ENCODE peak calls at places on chromosomes 13 and 19, in eight cellular contexts. K is naive thymus-derived CD8-positive, alpha-beta T cell; M is cardiac muscle cell; B is HEK293T; W is H9; D is bronchial epithelial cell; U is WERI-Rb-1; Z is adrenal gland. L is an unnamed sample.

GRCh38 chr13:62387642-62388041 is 972.0 kb upstream of the PCDH20 start:
- DNase-seq in K (no peak), M (peak), B (peak), W (no peak), D (no peak), U (no peak), Z (no peak), L (no peak)

GRCh38 chr19:46394398-46394797 is 19.0 kb downstream of the CCDC8 start:
- DNase-seq in K (no peak), M (peak), B (no peak), W (no peak), D (no peak), U (no peak), Z (no peak), L (no peak)

GRCh38 chr19:57227461-57227860 is 3.4 kb upstream of the AURKC start:
- DNase-seq in K (no peak), M (no peak), B (no peak), W (no peak), D (no peak), U (no peak), Z (no peak), L (no peak)

GRCh38 chr13:86002921-86003488 is 203.8 kb upstream of the SLITRK6 start:
- DNase-seq in K (no peak), M (no peak), B (no peak), W (no peak), D (no peak), U (peak), Z (no peak), L (no peak)

GRCh38 chr13:78185700-78186099 is 267.1 kb upstream of the EDNRB start:
- DNase-seq in K (no peak), M (no peak), B (no peak), W (no peak), D (no peak), U (no peak), Z (no peak), L (no peak)

GRCh38 chr13:43085545-43085944 is 62.2 kb downstream of the DNAJC15 start:
- DNase-seq in K (peak), M (peak), B (no peak), W (no peak), D (peak), U (no peak), Z (no peak), L (no peak)

GRCh38 chr13:50914301-50914700 is 4.7 kb downstream of the RNASEH2B start:
- DNase-seq in K (no peak), M (no peak), B (no peak), W (no peak), D (no peak), U (no peak), Z (no peak), L (no peak)

GRCh38 chr19:1555802-1556638 is 12.1 kb downstream of the MEX3D start:
- DNase-seq in K (no peak), M (no peak), B (no peak), W (no peak), D (no peak), U (no peak), Z (no peak), L (no peak)

GRCh38 chr13:75430618-75431209 is 51.3 kb downstream of the TBC1D4 start:
- DNase-seq in K (no peak), M (no peak), B (no peak), W (no peak), D (no peak), U (no peak), Z (no peak), L (no peak)

GRCh38 chr13:93039131-93039530 is 187.5 kb upstream of the GPC6 start:
- DNase-seq in K (no peak), M (peak), B (no peak), W (no peak), D (no peak), U (no peak), Z (no peak), L (no peak)

GRCh38 chr19:47111081-47111589 is 2.4 kb downstream of the ZC3H4 start:
- DNase-seq in K (peak), M (no peak), B (peak), W (no peak), D (no peak), U (peak), Z (no peak), L (no peak)

GRCh38 chr13:101736551-101736950 is 284.1 kb downstream of the ITGBL1 start:
- DNase-seq in K (no peak), M (no peak), B (no peak), W (no peak), D (peak), U (no peak), Z (no peak), L (no peak)

GRCh38 chr19:41521860-41522555 is 54.0 kb upstream of the CEACAM21 start:
- DNase-seq in K (peak), M (no peak), B (peak), W (no peak), D (no peak), U (no peak), Z (no peak), L (no peak)

GRCh38 chr13:70424428-70424827 is 316.2 kb upstream of the KLHL1 start:
- DNase-seq in K (no peak), M (no peak), B (no peak), W (peak), D (no peak), U (no peak), Z (no peak), L (no peak)

GRCh38 chr19:55069137-55069858 is 6.3 kb upstream of the RDH13 start:
- DNase-seq in K (no peak), M (peak), B (peak), W (peak), D (peak), U (peak), Z (no peak), L (no peak)

GRCh38 chr13:20230913-20231838 is 943 bp downstream of the GJB6 start:
- DNase-seq in K (peak), M (no peak), B (no peak), W (peak), D (no peak), U (no peak), Z (no peak), L (no peak)

GRCh38 chr13:33381906-33382305 is 96.4 kb upstream of the STARD13 start:
- DNase-seq in K (no peak), M (no peak), B (no peak), W (no peak), D (no peak), U (no peak), Z (no peak), L (no peak)

GRCh38 chr19:1767464-1767933 is 14.2 kb downstream of the ONECUT3 start:
- DNase-seq in K (peak), M (peak), B (peak), W (no peak), D (no peak), U (peak), Z (peak), L (peak)

GRCh38 chr19:38319421-38320258 is at the start of gene KCNK6:
- DNase-seq in K (peak), M (peak), B (no peak), W (peak), D (peak), U (peak), Z (no peak), L (no peak)

GRCh38 chr13:80054806-80055205 is 286.1 kb downstream of the SPRY2 start:
- DNase-seq in K (no peak), M (no peak), B (no peak), W (no peak), D (peak), U (no peak), Z (no peak), L (no peak)

L was measured in NCI-H187.